ENCODE peak calls at places on chromosomes 13 and 19, in six cellular contexts. D, Z, V, W, K and N are unnamed samples.

GRCh38 chr19:10000171-10000826 is 10.0 kb downstream of the COL5A3 start:
- DNase-seq in V (peak; percentile 63), D (peak; percentile 81), Z (no peak), K (peak; percentile 37), W (peak; percentile 91), N (no peak)

GRCh38 chr13:71056581-71056980 is 810.4 kb downstream of the DACH1 start:
- DNase-seq in K (no peak), W (no peak), D (no peak), Z (no peak), V (no peak), N (no peak)

GRCh38 chr13:48233097-48233885 is at the start of gene ITM2B:
- DNase-seq in W (peak; percentile 97), V (peak; percentile 78), K (peak; percentile 84), Z (peak; percentile 33), D (peak; percentile 80), N (no peak)

GRCh38 chr19:46756544-46756888 is 10.3 kb upstream of the STRN4 start:
- DNase-seq in K (no peak), V (no peak), Z (no peak), D (no peak), W (no peak), N (no peak)

GRCh38 chr13:69213331-69213850 is 894.2 kb upstream of the ATXN8OS start:
- DNase-seq in V (no peak), D (no peak), Z (no peak), K (no peak), W (no peak), N (no peak)

GRCh38 chr19:5128932-5129389 is 160.0 kb downstream of the KDM4B start:
- DNase-seq in K (no peak), Z (no peak), V (no peak), W (no peak), D (no peak), N (no peak)

GRCh38 chr19:52190679-52191293 is 934 bp downstream of the PPP2R1A start:
- DNase-seq in D (no peak), W (peak; percentile 69), V (no peak), K (no peak), Z (no peak), N (no peak)

GRCh38 chr13:68808456-68808855 is 1299.2 kb upstream of the ATXN8OS start:
- DNase-seq in V (no peak), Z (no peak), K (no peak), D (no peak), W (no peak), N (no peak)

GRCh38 chr13:61294467-61295186 is 121.0 kb downstream of the PCDH20 start:
- DNase-seq in K (no peak), W (no peak), D (no peak), V (no peak), Z (no peak), N (no peak)

GRCh38 chr13:77760893-77761292 is 63.4 kb downstream of the SLAIN1 start:
- DNase-seq in Z (no peak), W (no peak), D (no peak), V (no peak), K (no peak), N (no peak)

GRCh38 chr19:18278521-18279265 is 2.7 kb downstream of the JUND start:
- DNase-seq in Z (no peak), D (peak; percentile 73), K (no peak), W (no peak), V (no peak), N (no peak)

GRCh38 chr13:23651887-23652286 is 81.7 kb downstream of the TNFRSF19 start:
- DNase-seq in Z (no peak), W (no peak), K (no peak), V (no peak), D (no peak), N (no peak)

GRCh38 chr19:17078038-17078919 is 2.7 kb downstream of the MYO9B start:
- DNase-seq in V (no peak), D (no peak), Z (no peak), W (no peak), K (peak; percentile 12), N (no peak)

GRCh38 chr19:41330476-41330875 is 20.5 kb downstream of the CCDC97 start:
- DNase-seq in V (no peak), W (no peak), Z (no peak), K (no peak), D (no peak), N (no peak)

GRCh38 chr19:14985133-14985532 is 5.5 kb upstream of the SLC1A6 start:
- DNase-seq in V (no peak), D (peak; percentile 19), W (no peak), Z (no peak), K (no peak), N (no peak)

GRCh38 chr13:98821372-98822237 is 69.1 kb upstream of the SLC15A1 start:
- DNase-seq in W (peak; percentile 57), D (no peak), V (no peak), K (no peak), Z (no peak), N (no peak)

GRCh38 chr13:53197424-53197823 is 168.8 kb downstream of the OLFM4 start:
- DNase-seq in K (no peak), Z (no peak), V (no peak), W (no peak), D (no peak), N (no peak)

GRCh38 chr13:72530471-72530870 is 197.0 kb downstream of the MZT1 start:
- DNase-seq in D (no peak), V (no peak), K (no peak), W (no peak), Z (no peak), N (no peak)

GRCh38 chr13:77449265-77449664 is 86.2 kb upstream of the SCEL start:
- DNase-seq in Z (no peak), W (no peak), K (no peak), V (no peak), D (no peak), N (no peak)

GRCh38 chr13:113407531-113408393 is 43.8 kb upstream of the GRTP1 start:
- DNase-seq in V (peak; percentile 38), W (no peak), K (no peak), Z (no peak), D (no peak), N (no peak)

GRCh38 chr19:30817965-30818364 is 445.8 kb downstream of the ZNF536 start:
- DNase-seq in D (no peak), K (no peak), W (no peak), V (no peak), Z (no peak), N (no peak)

GRCh38 chr19:41940443-41941409 is 12.5 kb upstream of the ERFL start:
- DNase-seq in Z (no peak), D (no peak), V (no peak), K (no peak), W (peak; percentile 62), N (no peak)

GRCh38 chr13:34034411-34034810 is 216.5 kb downstream of the RFC3 start:
- DNase-seq in V (no peak), D (no peak), W (no peak), Z (no peak), K (no peak), N (no peak)

GRCh38 chr19:42254850-42255765 is at the start of gene ERF:
- DNase-seq in D (peak; percentile 97), K (peak; percentile 60), Z (peak; percentile 66), V (peak; percentile 91), W (peak; percentile 95), N (peak; percentile 45)

GRCh38 chr13:87089391-87089790 is 581.8 kb upstream of the SLITRK5 start:
- DNase-seq in V (no peak), W (peak; percentile 52), Z (no peak), D (no peak), K (no peak), N (no peak)

GRCh38 chr19:54179262-54179587 is 6.3 kb upstream of the TMC4 start:
- DNase-seq in V (no peak), D (no peak), Z (no peak), K (no peak), W (no peak), N (no peak)

GRCh38 chr19:55116232-55117062 is 990 bp downstream of the PPP1R12C start:
- DNase-seq in D (peak; percentile 72), Z (no peak), K (peak; percentile 84), V (no peak), W (peak; percentile 91), N (no peak)

GRCh38 chr13:57631607-57632275 is at the start of gene PCDH17:
- DNase-seq in V (no peak), K (no peak), D (no peak), W (peak; percentile 47), Z (no peak), N (no peak)

GRCh38 chr19:7679017-7679720 is 1.5 kb upstream of the TRAPPC5 start:
- DNase-seq in W (no peak), Z (no peak), D (peak; percentile 79), K (peak; percentile 9), V (peak; percentile 67), N (no peak)

GRCh38 chr13:29594710-29595379 is 643 bp downstream of the SLC7A1 start:
- DNase-seq in V (peak; percentile 82), W (peak; percentile 80), D (peak; percentile 85), K (peak; percentile 32), Z (peak; percentile 39), N (no peak)

GRCh38 chr19:53772943-53773342 is 51.2 kb downstream of the NLRP12 start:
- DNase-seq in K (peak; percentile 37), Z (no peak), D (peak; percentile 35), W (peak; percentile 67), V (no peak), N (no peak)

GRCh38 chr19:49968279-49968922 is 7.4 kb upstream of the SIGLEC11 start:
- DNase-seq in Z (no peak), W (no peak), D (no peak), K (peak; percentile 83), V (no peak), N (no peak)

GRCh38 chr13:97753942-97754670 is 199.4 kb upstream of the IPO5 start:
- DNase-seq in K (no peak), W (no peak), D (no peak), Z (no peak), V (no peak), N (no peak)

GRCh38 chr13:80235559-80236296 is 105.2 kb downstream of the SPRY2 start:
- DNase-seq in Z (no peak), V (no peak), W (no peak), K (peak; percentile 2), D (no peak), N (no peak)

GRCh38 chr13:66915596-66916185 is 314.4 kb downstream of the PCDH9 start:
- DNase-seq in Z (no peak), D (no peak), V (no peak), W (no peak), K (no peak), N (no peak)

GRCh38 chr19:40791349-40791748 is 7.6 kb upstream of the EGLN2 start:
- DNase-seq in Z (no peak), D (no peak), K (no peak), V (no peak), W (no peak), N (no peak)

GRCh38 chr19:35044317-35045117 is 3.0 kb downstream of the HPN start:
- DNase-seq in V (no peak), W (peak; percentile 83), K (peak; percentile 12), D (peak; percentile 82), Z (no peak), N (no peak)

GRCh38 chr13:91304740-91305139 is 42.7 kb upstream of the MIR17HG start:
- DNase-seq in Z (no peak), K (no peak), D (no peak), W (no peak), V (no peak), N (no peak)

GRCh38 chr13:32415019-32415418 is 12.9 kb downstream of the N4BP2L1 start:
- DNase-seq in W (peak; percentile 12), V (no peak), D (no peak), Z (no peak), K (peak; percentile 42), N (no peak)